ENCODE peak calls at places on chromosomes 13 and 19, in nine cellular contexts. E, S, W, R, Z, I, V, G and D are unnamed samples.

GRCh38 chr19:19406878-19407639 is 1.6 kb downstream of the GATAD2A start:
- DNase-seq in Z (peak; percentile 46), V (no peak), R (peak; percentile 65), E (peak; percentile 72), S (peak; percentile 64), I (no peak), G (no peak), W (peak; percentile 63), D (peak; percentile 53)

GRCh38 chr13:102091231-102091630 is 310.6 kb downstream of the FGF14 start:
- DNase-seq in R (no peak), G (no peak), S (peak; percentile 49), Z (no peak), W (peak; percentile 1), V (no peak), E (peak; percentile 6), I (peak; percentile 4), D (no peak)

GRCh38 chr19:5264453-5264852 is 76.2 kb downstream of the PTPRS start:
- DNase-seq in S (no peak), I (no peak), G (no peak), R (no peak), Z (no peak), V (no peak), W (no peak), E (no peak), D (no peak)

GRCh38 chr19:42386974-42387707 is 3.0 kb downstream of the CNFN start:
- DNase-seq in I (peak; percentile 73), V (peak; percentile 71), W (peak; percentile 45), R (peak; percentile 70), E (peak; percentile 82), G (no peak), Z (peak; percentile 70), S (peak; percentile 76), D (peak; percentile 33)

GRCh38 chr19:45767410-45767880 is 1.6 kb downstream of the SIX5 start:
- DNase-seq in S (peak; percentile 83), V (peak; percentile 88), Z (peak; percentile 86), W (peak; percentile 87), G (no peak), E (peak; percentile 84), R (peak; percentile 87), I (no peak), D (peak; percentile 85)

GRCh38 chr19:49858591-49858985 is 7.6 kb downstream of the PTOV1 start:
- DNase-seq in S (no peak), W (no peak), Z (no peak), I (no peak), R (peak; percentile 57), G (no peak), V (no peak), E (no peak), D (no peak)

GRCh38 chr13:30735025-30735967 is at the start of gene ALOX5AP:
- DNase-seq in E (no peak), G (no peak), Z (no peak), V (no peak), R (no peak), I (no peak), S (no peak), W (no peak), D (no peak)

GRCh38 chr19:290539-291521 is at the start of gene PLPP2:
- DNase-seq in Z (no peak), R (peak; percentile 45), E (peak; percentile 64), V (no peak), G (no peak), S (peak; percentile 67), I (no peak), W (no peak), D (peak; percentile 17)

GRCh38 chr13:113411216-113412023 is 41.9 kb downstream of the ADPRHL1 start:
- DNase-seq in R (peak; percentile 97), V (peak; percentile 93), I (peak; percentile 84), S (peak; percentile 19), Z (peak; percentile 90), W (peak; percentile 96), E (peak; percentile 53), G (no peak), D (peak; percentile 85)

GRCh38 chr19:46134527-46134926 is 10.0 kb upstream of the IGFL3 start:
- DNase-seq in V (no peak), Z (no peak), R (no peak), I (no peak), E (no peak), W (peak; percentile 66), S (peak; percentile 73), G (no peak), D (peak; percentile 57)

GRCh38 chr19:18306209-18306902 is 16.5 kb downstream of the LSM4 start:
- DNase-seq in Z (no peak), V (no peak), R (no peak), W (no peak), S (no peak), G (no peak), E (no peak), I (no peak), D (no peak)

GRCh38 chr13:43942301-43942700 is 62.6 kb downstream of the LACC1 start:
- DNase-seq in S (no peak), V (no peak), I (no peak), W (no peak), E (no peak), R (no peak), Z (no peak), G (no peak), D (no peak)

DNA sequence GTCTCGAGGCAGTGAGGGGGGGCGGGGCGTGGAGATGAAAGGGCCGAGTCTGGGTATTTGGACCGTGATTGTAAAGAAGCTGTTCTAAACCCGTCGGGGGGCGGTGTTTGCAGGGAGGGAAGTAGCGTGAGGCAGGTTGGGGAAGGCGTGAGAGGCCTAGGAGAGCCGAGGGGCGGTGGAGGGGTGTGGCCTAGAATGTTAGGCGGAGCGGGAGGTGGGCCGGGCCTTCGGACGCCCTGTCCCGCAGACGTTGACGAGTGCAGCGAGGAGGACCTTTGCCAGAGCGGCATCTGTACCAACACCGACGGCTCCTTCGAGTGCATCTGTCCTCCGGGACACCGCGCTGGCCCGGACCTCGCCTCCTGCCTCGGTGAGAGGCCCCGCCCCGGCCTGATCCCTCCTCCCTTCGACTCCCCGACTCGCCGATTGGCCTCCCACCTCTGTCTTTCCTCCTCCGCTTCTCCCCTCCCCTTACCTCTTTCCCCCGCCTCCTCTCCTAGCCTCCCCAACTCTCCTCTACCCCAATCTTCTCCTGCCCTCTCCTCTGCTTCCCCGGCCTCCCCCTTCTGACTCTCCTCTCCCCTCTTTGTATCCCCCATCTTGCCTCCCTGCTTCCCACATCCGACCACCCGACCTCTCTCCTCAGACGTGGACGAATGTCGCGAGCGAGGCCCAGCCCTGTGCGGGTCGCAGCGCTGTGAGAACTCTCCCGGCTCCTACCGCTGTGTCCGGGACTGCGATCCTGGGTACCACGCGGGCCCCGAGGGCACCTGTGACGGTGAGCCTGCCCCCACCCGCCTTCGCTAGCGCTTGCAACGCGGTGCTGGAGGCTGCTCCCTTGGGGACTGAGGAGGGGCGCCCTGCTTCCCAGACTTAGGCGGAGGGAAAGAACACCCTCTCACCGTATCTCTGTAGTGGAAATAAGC is 12.8 kb downstream of the LTBP4 start:
- DNase-seq in W (peak; percentile 54), I (peak; percentile 89), V (peak; percentile 80), S (peak; percentile 92), R (peak; percentile 80), E (peak; percentile 87), Z (peak; percentile 87), G (peak; percentile 48), D (peak; percentile 68)
- H3K4me3 ChIP-seq in W (peak overlapping the region; percentile 60), I (peak overlapping the region; percentile 87), V (peak overlapping the region; percentile 27), S (peak overlapping the region; percentile 77), R (peak overlapping the region; percentile 58), E (peak overlapping the region; percentile 47), Z (peak overlapping the region; percentile 57), G (peak overlapping the region; percentile 66), D (peak overlapping the region; percentile 83)

GRCh38 chr13:81488021-81488420 is 1147.1 kb upstream of the SPRY2 start:
- DNase-seq in V (no peak), W (peak; percentile 10), R (no peak), I (no peak), E (peak; percentile 3), G (no peak), Z (no peak), S (no peak), D (no peak)

GRCh38 chr13:81493144-81493543 is 1152.2 kb upstream of the SPRY2 start:
- DNase-seq in S (no peak), Z (no peak), E (peak; percentile 11), V (no peak), I (no peak), G (no peak), W (no peak), R (no peak), D (no peak)

DNA sequence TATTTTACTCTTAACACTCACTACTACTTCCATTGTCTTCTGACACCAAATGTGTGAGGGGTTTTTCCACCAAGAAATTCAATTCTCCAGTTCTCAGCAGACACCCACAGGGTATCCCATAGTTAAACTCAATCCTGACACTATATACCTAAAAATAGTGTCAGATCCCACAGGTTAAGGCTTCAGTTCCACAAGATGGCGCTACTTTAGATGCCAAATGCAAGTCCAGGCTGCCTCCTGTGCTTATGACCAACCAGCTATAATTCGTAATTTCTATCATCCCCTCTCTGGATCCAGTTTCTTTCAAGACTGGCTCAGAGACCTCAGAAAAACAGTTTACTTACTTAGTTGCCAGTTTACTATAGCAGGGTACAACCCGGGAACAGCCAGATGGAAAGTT is 1146.2 kb upstream of the SPRY2 start:
- DNase-seq in V (no peak), Z (no peak), E (peak; percentile 52), I (peak; percentile 35), G (no peak), S (peak; percentile 68), W (peak; percentile 6), R (no peak), D (no peak)
- TF ChIP-seq CTCF in V (no peak), Z (no peak), E (peak; percentile 47), I (peak; percentile 50), G (no peak), S (peak; percentile 63), W (no peak), R (no peak), D (no peak)

GRCh38 chr19:51339313-51339686 is 2.6 kb downstream of the VSIG10L start:
- DNase-seq in E (peak; percentile 66), S (no peak), I (no peak), Z (no peak), W (no peak), G (no peak), R (no peak), V (no peak), D (no peak)

GRCh38 chr19:51338563-51339312 is 3.2 kb downstream of the VSIG10L start:
- DNase-seq in I (peak; percentile 56), G (peak; percentile 49), S (peak; percentile 82), W (peak; percentile 82), E (peak; percentile 94), V (peak; percentile 92), Z (peak; percentile 82), R (peak; percentile 85), D (peak; percentile 62)

GRCh38 chr19:51337141-51337860 is 4.6 kb downstream of the VSIG10L start:
- DNase-seq in R (peak; percentile 48), Z (no peak), I (no peak), S (no peak), W (no peak), E (no peak), G (no peak), V (no peak), D (no peak)

GRCh38 chr19:51339687-51340656 is 2.0 kb downstream of the VSIG10L start:
- DNase-seq in Z (peak; percentile 99), E (peak; percentile 99), W (peak; percentile 98), G (peak; percentile 91), I (peak; percentile 91), R (peak; percentile 98), S (peak; percentile 99), V (peak; percentile 100), D (peak; percentile 93)

GRCh38 chr19:51337861-51338562 is 3.9 kb downstream of the VSIG10L start:
- DNase-seq in G (no peak), I (no peak), V (no peak), Z (no peak), E (no peak), S (no peak), R (peak; percentile 30), W (no peak), D (no peak)
- H3K4me3 ChIP-seq in G (peak overlapping the region; percentile 64), I (peak overlapping the region; percentile 67), V (no peak overlapping the region), Z (no peak overlapping the region), E (no peak overlapping the region), S (no peak overlapping the region), R (no peak overlapping the region), W (no peak overlapping the region), D (no peak overlapping the region)

GRCh38 chr13:99577934-99578917 is 77.0 kb downstream of the TM9SF2 start:
- DNase-seq in E (no peak), G (no peak), Z (no peak), R (no peak), V (no peak), S (no peak), I (no peak), W (peak; percentile 45), D (peak; percentile 31)
- TF ChIP-seq CTCF in E (peak; percentile 24), G (no peak), Z (peak; percentile 54), R (no peak), V (peak; percentile 52), S (peak; percentile 16), I (no peak), W (peak; percentile 33), D (peak; percentile 39)